ENCODE peak calls at places on chromosomes 4 and X, in six cellular contexts. J is left lung; K is adrenal gland; P is CD8-positive, alpha-beta memory T cell; N is tibial artery; M is aorta. T is an unnamed sample.

GRCh38 chr4:105710012-105710600 is 1.5 kb downstream of the GSTCD start:
- DNase-seq in J (no peak), K (no peak), P (no peak), N (no peak), M (no peak), T (no peak)

GRCh38 chr4:26127851-26128337 is 192.9 kb upstream of the RBPJ start:
- DNase-seq in J (peak), K (no peak), P (no peak), N (no peak), M (no peak), T (no peak)

GRCh38 chr4:76836860-76837564 is 60.9 kb downstream of the SOWAHB start:
- DNase-seq in J (no peak), K (no peak), P (no peak), N (no peak), M (peak), T (no peak)

GRCh38 chr4:156976147-156976546 is 4.5 kb upstream of the PDGFC start:
- DNase-seq in J (no peak), K (no peak), P (no peak), N (no peak), M (no peak), T (no peak)

GRCh38 chr4:38162240-38162784 is 202.1 kb downstream of the PTTG2 start:
- DNase-seq in J (no peak), K (peak), P (no peak), N (no peak), M (no peak), T (peak)

GRCh38 chr4:48227662-48228061 is 42.0 kb downstream of the TEC start:
- DNase-seq in J (no peak), K (no peak), P (no peak), N (no peak), M (no peak), T (no peak)

GRCh38 chr4:22235798-22236197 is 280.1 kb downstream of the ADGRA3 start:
- DNase-seq in J (no peak), K (no peak), P (no peak), N (no peak), M (no peak), T (no peak)

GRCh38 chr4:24730256-24731001 is 64.9 kb upstream of the SOD3 start:
- DNase-seq in J (peak), K (no peak), P (no peak), N (peak), M (peak), T (no peak)

GRCh38 chr4:602559-602942 is 22.8 kb upstream of the PDE6B start:
- DNase-seq in J (peak), K (peak), P (peak), N (no peak), M (no peak), T (peak)

GRCh38 chrX:39922926-39923325 is 174.8 kb downstream of the BCOR start:
- DNase-seq in J (no peak), K (no peak), P (no peak), N (no peak), M (no peak), T (no peak)

GRCh38 chr4:182338731-182339130 is 95.5 kb downstream of the TENM3 start:
- DNase-seq in J (no peak), K (no peak), P (no peak), N (no peak), M (no peak), T (no peak)

GRCh38 chr4:153467154-153467896 is 1.2 kb downstream of the TMEM131L start:
- DNase-seq in J (peak), K (peak), P (peak), N (peak), M (peak), T (no peak)

GRCh38 chr4:71872221-71872620 is 88.3 kb upstream of the GC start:
- DNase-seq in J (no peak), K (no peak), P (no peak), N (no peak), M (no peak), T (no peak)

GRCh38 chr4:3293410-3294391 is 880 bp downstream of the RGS12 start:
- DNase-seq in J (no peak), K (no peak), P (no peak), N (no peak), M (peak), T (no peak)

GRCh38 chr4:16745009-16745408 is 153.4 kb downstream of the LDB2 start:
- DNase-seq in J (no peak), K (peak), P (no peak), N (no peak), M (no peak), T (no peak)

GRCh38 chr4:7353046-7353790 is 81.5 kb downstream of the PSAPL1 start:
- DNase-seq in J (no peak), K (no peak), P (no peak), N (no peak), M (peak), T (no peak)

GRCh38 chr4:7352486-7352885 is 82.2 kb downstream of the PSAPL1 start:
- DNase-seq in J (no peak), K (no peak), P (no peak), N (no peak), M (no peak), T (no peak)

GRCh38 chr4:7348946-7349900 is 85.5 kb downstream of the PSAPL1 start:
- DNase-seq in J (peak), K (no peak), P (no peak), N (no peak), M (no peak), T (no peak)

GRCh38 chr4:7350396-7350795 is 84.3 kb downstream of the PSAPL1 start:
- DNase-seq in J (no peak), K (no peak), P (no peak), N (no peak), M (no peak), T (no peak)

DNA sequence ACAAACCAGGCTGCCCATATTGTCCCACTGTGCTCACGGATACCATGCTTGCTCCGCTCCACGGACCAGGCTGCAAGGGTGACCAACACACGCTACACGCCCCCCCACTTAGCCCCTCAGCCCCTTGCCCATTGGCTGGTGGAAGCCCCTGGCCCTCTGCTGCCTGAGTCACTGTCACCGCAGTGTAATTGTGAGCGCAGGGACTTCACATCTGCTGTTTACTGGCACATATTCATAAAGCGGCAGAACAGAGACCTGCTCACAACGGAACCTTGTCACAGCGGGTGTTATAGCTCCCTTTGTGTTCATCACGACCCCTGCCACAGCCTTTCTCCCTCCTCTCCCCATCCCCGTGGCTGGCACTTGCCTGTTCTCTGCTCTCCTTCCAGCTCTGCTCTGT is 83.7 kb downstream of the PSAPL1 start:
- DNase-seq in J (no peak), K (no peak), P (no peak), N (no peak), M (no peak), T (no peak)
- H3K27ac ChIP-seq in J (no peak), K (no peak), P (no peak), N (no peak), M (no peak), T (no peak)

GRCh38 chr4:36312511-36312910 is 31.1 kb downstream of the DTHD1 start:
- DNase-seq in J (no peak), K (no peak), P (no peak), N (no peak), M (no peak), T (no peak)
- H3K27ac ChIP-seq in J (no peak), K (no peak), P (no peak), N (no peak), M (no peak), T (no peak)

GRCh38 chr4:6602289-6602688 is 27.3 kb downstream of the MAN2B2 start:
- DNase-seq in J (no peak), K (no peak), P (no peak), N (no peak), M (no peak), T (no peak)
- H3K27ac ChIP-seq in J (no peak), K (no peak), P (no peak), N (no peak), M (no peak), T (no peak)

GRCh38 chr4:39642885-39643550 is 4.4 kb upstream of the SMIM14 start:
- DNase-seq in J (no peak), K (peak), P (no peak), N (no peak), M (no peak), T (no peak)
- H3K27ac ChIP-seq in J (no peak), K (peak), P (no peak), N (no peak), M (no peak), T (peak)

GRCh38 chr4:87321888-87322287 is 794 bp downstream of the HSD17B13 start:
- DNase-seq in J (no peak), K (no peak), P (no peak), N (no peak), M (no peak), T (no peak)
- H3K27ac ChIP-seq in J (no peak), K (no peak), P (no peak), N (no peak), M (no peak), T (no peak)

GRCh38 chrX:54178100-54178940 is 4.7 kb downstream of the FAM120C start:
- DNase-seq in J (no peak), K (no peak), P (no peak), N (no peak), M (no peak), T (peak)
- H3K27ac ChIP-seq in J (no peak), K (no peak), P (no peak), N (no peak), M (no peak), T (peak)

DNA sequence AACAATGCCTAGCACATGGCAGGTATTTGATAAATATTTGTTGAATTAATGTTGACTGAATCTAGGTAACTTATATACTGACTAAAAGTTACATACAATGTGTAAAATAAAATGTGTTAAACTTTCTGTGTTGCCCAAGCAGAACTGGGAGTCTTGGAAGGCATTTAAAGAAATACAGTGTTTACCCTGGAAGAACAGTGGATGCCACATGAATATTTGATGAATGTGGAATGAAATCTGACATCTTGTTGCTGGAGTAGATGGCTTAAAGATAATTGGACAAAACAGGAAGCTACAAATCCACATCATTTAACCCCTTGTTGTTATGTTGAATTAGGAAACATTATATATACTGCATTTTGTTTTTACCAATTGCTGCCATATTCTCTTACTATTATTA is 39.9 kb upstream of the SCOC start:
- DNase-seq in J (no peak), K (no peak), P (no peak), N (no peak), M (no peak), T (no peak)
- H3K27ac ChIP-seq in J (no peak), K (no peak), P (no peak), N (no peak), M (no peak), T (no peak)

GRCh38 chr4:61443813-61444510 is 243.8 kb downstream of the ADGRL3 start:
- DNase-seq in J (no peak), K (no peak), P (no peak), N (no peak), M (no peak), T (no peak)

GRCh38 chr4:61446957-61447356 is 246.8 kb downstream of the ADGRL3 start:
- DNase-seq in J (no peak), K (no peak), P (no peak), N (no peak), M (no peak), T (no peak)

GRCh38 chr4:61440306-61440705 is 240.2 kb downstream of the ADGRL3 start:
- DNase-seq in J (no peak), K (no peak), P (no peak), N (no peak), M (no peak), T (no peak)

GRCh38 chr4:61445374-61446063 is 245.4 kb downstream of the ADGRL3 start:
- DNase-seq in J (no peak), K (no peak), P (no peak), N (no peak), M (no peak), T (no peak)

GRCh38 chr4:61442936-61443335 is 242.8 kb downstream of the ADGRL3 start:
- DNase-seq in J (no peak), K (no peak), P (no peak), N (no peak), M (no peak), T (no peak)
- H3K27ac ChIP-seq in J (no peak), K (no peak), P (no peak), N (no peak), M (no peak), T (no peak)

GRCh38 chr4:9841072-9841471 is 59.6 kb downstream of the DRD5 start:
- DNase-seq in J (no peak), K (no peak), P (no peak), N (no peak), M (no peak), T (no peak)
- H3K27ac ChIP-seq in J (no peak), K (no peak), P (no peak), N (no peak), M (no peak), T (no peak)

DNA sequence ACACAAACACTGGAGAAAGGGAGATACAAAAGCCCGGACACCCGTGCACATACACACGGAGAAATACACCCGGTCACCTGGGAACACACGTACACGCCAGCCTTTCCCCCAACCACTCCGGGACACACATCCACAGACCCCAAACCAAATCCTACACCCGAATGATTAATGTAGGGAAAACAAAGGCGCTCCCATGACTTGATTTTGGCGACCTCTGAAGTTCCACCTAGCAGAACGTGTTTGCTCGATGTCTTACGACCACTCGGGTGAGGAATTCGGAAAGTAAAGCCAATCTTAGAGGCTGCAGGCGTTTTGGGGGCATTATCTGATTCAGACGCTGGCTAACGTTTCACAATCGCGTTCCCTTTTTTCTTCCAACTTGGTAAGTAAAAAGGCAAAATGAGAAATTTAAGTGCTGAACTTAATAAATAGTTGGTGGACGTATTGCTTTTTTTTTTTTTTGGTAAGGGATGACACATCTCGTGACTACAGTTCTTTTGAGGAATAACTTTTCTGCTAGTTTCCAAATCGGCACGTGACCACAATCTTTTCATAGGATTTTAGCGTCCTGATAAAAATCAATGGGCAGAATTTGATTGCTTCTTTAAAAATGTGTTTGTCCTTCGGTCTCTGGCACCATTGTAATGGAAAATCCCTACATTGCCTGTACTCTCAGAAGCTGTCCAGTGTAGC is 737 bp downstream of the RAB9A start:
- DNase-seq in J (no peak), K (peak), P (no peak), N (no peak), M (no peak), T (no peak)
- H3K27ac ChIP-seq in J (peak), K (peak), P (peak), N (peak), M (peak), T (peak)